ENCODE peak calls at places on chromosomes 16 and 17, in ten cellular contexts. One of them, this sample, is unnamed.

GRCh38 chr17:32960815-32961214 is 30.8 kb upstream of the SPACA3 start:
- DNase-seq in GM04504: no peak
- DNase-seq in H9: no peak
- DNase-seq in T-helper 2 cell: no peak
- DNase-seq in cardiac muscle cell: no peak
- DNase-seq in dorsolateral prefrontal cortex: no peak
- DNase-seq in NAMALWA: no peak
- DNase-seq in NCI-H1092 treated with DMSO at 0.1 percent for 48 hours: no peak
- DNase-seq in activated CD4-positive, alpha-beta T cell treated with anti-CD3 and anti-CD28 coated beads, Interleukin-2, amount 50 U/mL, for 1 hour: no peak
- DNase-seq in cerebellar nuclear complex: no peak
- DNase-seq in this sample: no peak

GRCh38 chr17:42275527-42276358 is 448 bp downstream of the STAT5B start:
- DNase-seq in cardiac muscle cell: peak
- DNase-seq in activated CD4-positive, alpha-beta T cell treated with anti-CD3 and anti-CD28 coated beads, Interleukin-2, amount 50 U/mL, for 1 hour: peak
- DNase-seq in T-helper 2 cell: no peak
- DNase-seq in GM04504: no peak
- DNase-seq in cerebellar nuclear complex: no peak
- DNase-seq in H9: peak
- DNase-seq in dorsolateral prefrontal cortex: no peak
- DNase-seq in NAMALWA: peak
- DNase-seq in NCI-H1092 treated with DMSO at 0.1 percent for 48 hours: peak
- DNase-seq in this sample: no peak

GRCh38 chr17:50550661-50551432 is 3.9 kb downstream of the SPATA20 start:
- DNase-seq in NCI-H1092 treated with DMSO at 0.1 percent for 48 hours: peak
- DNase-seq in activated CD4-positive, alpha-beta T cell treated with anti-CD3 and anti-CD28 coated beads, Interleukin-2, amount 50 U/mL, for 1 hour: no peak
- DNase-seq in GM04504: peak
- DNase-seq in T-helper 2 cell: no peak
- DNase-seq in NAMALWA: peak
- DNase-seq in dorsolateral prefrontal cortex: peak
- DNase-seq in H9: peak
- DNase-seq in cardiac muscle cell: peak
- DNase-seq in cerebellar nuclear complex: peak
- DNase-seq in this sample: no peak

GRCh38 chr17:50865060-50865867 is 890 bp downstream of the TOB1 start:
- DNase-seq in activated CD4-positive, alpha-beta T cell treated with anti-CD3 and anti-CD28 coated beads, Interleukin-2, amount 50 U/mL, for 1 hour: peak
- DNase-seq in H9: peak
- DNase-seq in NCI-H1092 treated with DMSO at 0.1 percent for 48 hours: peak
- DNase-seq in T-helper 2 cell: no peak
- DNase-seq in GM04504: no peak
- DNase-seq in dorsolateral prefrontal cortex: peak
- DNase-seq in NAMALWA: peak
- DNase-seq in cerebellar nuclear complex: peak
- DNase-seq in cardiac muscle cell: peak
- DNase-seq in this sample: peak

GRCh38 chr17:42133461-42134041 is 10.9 kb downstream of the HSPB9 start:
- DNase-seq in NCI-H1092 treated with DMSO at 0.1 percent for 48 hours: peak
- DNase-seq in H9: no peak
- DNase-seq in T-helper 2 cell: no peak
- DNase-seq in cerebellar nuclear complex: no peak
- DNase-seq in dorsolateral prefrontal cortex: no peak
- DNase-seq in GM04504: no peak
- DNase-seq in activated CD4-positive, alpha-beta T cell treated with anti-CD3 and anti-CD28 coated beads, Interleukin-2, amount 50 U/mL, for 1 hour: peak
- DNase-seq in cardiac muscle cell: no peak
- DNase-seq in NAMALWA: peak
- DNase-seq in this sample: peak

GRCh38 chr17:56785396-56785795 is 48.3 kb downstream of the C17orf67 start:
- DNase-seq in activated CD4-positive, alpha-beta T cell treated with anti-CD3 and anti-CD28 coated beads, Interleukin-2, amount 50 U/mL, for 1 hour: no peak
- DNase-seq in H9: no peak
- DNase-seq in GM04504: peak
- DNase-seq in NCI-H1092 treated with DMSO at 0.1 percent for 48 hours: no peak
- DNase-seq in T-helper 2 cell: no peak
- DNase-seq in dorsolateral prefrontal cortex: no peak
- DNase-seq in cardiac muscle cell: no peak
- DNase-seq in cerebellar nuclear complex: no peak
- DNase-seq in NAMALWA: no peak
- DNase-seq in this sample: no peak

GRCh38 chr16:86319871-86320270 is 190.5 kb upstream of the FOXF1 start:
- DNase-seq in dorsolateral prefrontal cortex: no peak
- DNase-seq in H9: no peak
- DNase-seq in NCI-H1092 treated with DMSO at 0.1 percent for 48 hours: no peak
- DNase-seq in activated CD4-positive, alpha-beta T cell treated with anti-CD3 and anti-CD28 coated beads, Interleukin-2, amount 50 U/mL, for 1 hour: no peak
- DNase-seq in NAMALWA: no peak
- DNase-seq in GM04504: no peak
- DNase-seq in T-helper 2 cell: no peak
- DNase-seq in cardiac muscle cell: peak
- DNase-seq in cerebellar nuclear complex: no peak
- DNase-seq in this sample: no peak

GRCh38 chr17:48545022-48545376 is at the start of gene HOXB2:
- DNase-seq in T-helper 2 cell: no peak
- DNase-seq in activated CD4-positive, alpha-beta T cell treated with anti-CD3 and anti-CD28 coated beads, Interleukin-2, amount 50 U/mL, for 1 hour: no peak
- DNase-seq in dorsolateral prefrontal cortex: no peak
- DNase-seq in H9: no peak
- DNase-seq in GM04504: no peak
- DNase-seq in NAMALWA: no peak
- DNase-seq in NCI-H1092 treated with DMSO at 0.1 percent for 48 hours: no peak
- DNase-seq in cardiac muscle cell: peak
- DNase-seq in cerebellar nuclear complex: no peak
- DNase-seq in this sample: no peak

GRCh38 chr17:12927541-12928425 is 90.0 kb downstream of the ELAC2 start:
- DNase-seq in T-helper 2 cell: no peak
- DNase-seq in NAMALWA: no peak
- DNase-seq in activated CD4-positive, alpha-beta T cell treated with anti-CD3 and anti-CD28 coated beads, Interleukin-2, amount 50 U/mL, for 1 hour: no peak
- DNase-seq in cardiac muscle cell: peak
- DNase-seq in H9: no peak
- DNase-seq in dorsolateral prefrontal cortex: no peak
- DNase-seq in NCI-H1092 treated with DMSO at 0.1 percent for 48 hours: no peak
- DNase-seq in cerebellar nuclear complex: no peak
- DNase-seq in GM04504: no peak
- DNase-seq in this sample: peak

GRCh38 chr16:79991918-79992317 is 391.4 kb upstream of the MAF start:
- DNase-seq in cardiac muscle cell: no peak
- DNase-seq in H9: no peak
- DNase-seq in dorsolateral prefrontal cortex: no peak
- DNase-seq in activated CD4-positive, alpha-beta T cell treated with anti-CD3 and anti-CD28 coated beads, Interleukin-2, amount 50 U/mL, for 1 hour: no peak
- DNase-seq in NAMALWA: no peak
- DNase-seq in cerebellar nuclear complex: no peak
- DNase-seq in T-helper 2 cell: no peak
- DNase-seq in GM04504: no peak
- DNase-seq in NCI-H1092 treated with DMSO at 0.1 percent for 48 hours: no peak
- DNase-seq in this sample: no peak